ENCODE peak calls at places on chromosome 4, in six cellular contexts. F is fibroblast of lung, R is tibial artery, J is endothelial cell of umbilical vein, V is nephron progenitor cell, C is kidney epithelial cell. Y is an unnamed sample.

GRCh38 chr4:98661356-98662054 is 3.1 kb upstream of the TSPAN5 start:
- DNase-seq in F (no peak), R (no peak), J (peak; percentile 39), V (no peak), C (no peak), Y (peak; percentile 98)

GRCh38 chr4:113444386-113444785 is 317.2 kb downstream of the CAMK2D start:
- DNase-seq in F (peak; percentile 90), R (peak; percentile 38), J (peak; percentile 91), V (no peak), C (no peak), Y (peak; percentile 44)

GRCh38 chr4:624705-625590 is at the start of gene PDE6B:
- DNase-seq in F (no peak), R (no peak), J (no peak), V (peak; percentile 73), C (peak; percentile 76), Y (no peak)

GRCh38 chr4:52783069-52783468 is 31.8 kb upstream of the ERVMER34-1 start:
- DNase-seq in F (no peak), R (no peak), J (no peak), V (no peak), C (no peak), Y (peak; percentile 75)

GRCh38 chr4:53680588-53680987 is 89.3 kb upstream of the LNX1 start:
- DNase-seq in F (no peak), R (no peak), J (no peak), V (no peak), C (no peak), Y (no peak)

GRCh38 chr4:181528570-181529184 is 714.5 kb upstream of the TENM3 start:
- DNase-seq in F (peak; percentile 63), R (no peak), J (no peak), V (peak; percentile 83), C (peak; percentile 19), Y (peak; percentile 53)

GRCh38 chr4:106659386-106659785 is 290.8 kb upstream of the GIMD1 start:
- DNase-seq in F (no peak), R (no peak), J (no peak), V (no peak), C (no peak), Y (peak; percentile 7)

GRCh38 chr4:124965492-124965891 is 253.0 kb upstream of the ANKRD50 start:
- DNase-seq in F (no peak), R (no peak), J (no peak), V (no peak), C (no peak), Y (no peak)

GRCh38 chr4:128229458-128229805 is 58.2 kb downstream of the PGRMC2 start:
- DNase-seq in F (peak; percentile 87), R (no peak), J (no peak), V (no peak), C (no peak), Y (peak; percentile 75)

GRCh38 chr4:186266699-186267467 is 894 bp downstream of the F11 start:
- DNase-seq in F (peak; percentile 13), R (no peak), J (no peak), V (peak; percentile 48), C (no peak), Y (no peak)

GRCh38 chr4:112515278-112516075 is 503 bp downstream of the NEUROG2 start:
- DNase-seq in F (peak; percentile 34), R (no peak), J (peak; percentile 40), V (peak; percentile 66), C (no peak), Y (no peak)

GRCh38 chr4:114815760-114816159 is 217.2 kb downstream of the UGT8 start:
- DNase-seq in F (no peak), R (no peak), J (no peak), V (no peak), C (no peak), Y (no peak)

GRCh38 chr4:114458728-114459127 is 139.9 kb upstream of the UGT8 start:
- DNase-seq in F (no peak), R (no peak), J (no peak), V (no peak), C (no peak), Y (no peak)

GRCh38 chr4:106978046-106978774 is 57.9 kb downstream of the DKK2 start:
- DNase-seq in F (no peak), R (no peak), J (no peak), V (no peak), C (no peak), Y (no peak)

GRCh38 chr4:106809083-106809482 is 227.0 kb downstream of the DKK2 start:
- DNase-seq in F (peak; percentile 54), R (no peak), J (peak; percentile 66), V (no peak), C (no peak), Y (peak; percentile 58)

GRCh38 chr4:15920723-15921591 is 17.6 kb downstream of the FGFBP1 start:
- DNase-seq in F (peak; percentile 99), R (peak; percentile 84), J (peak; percentile 89), V (no peak), C (peak; percentile 97), Y (peak; percentile 97)

GRCh38 chr4:108943371-108943770 is 180.5 kb upstream of the ETNPPL start:
- DNase-seq in F (no peak), R (no peak), J (no peak), V (no peak), C (no peak), Y (no peak)

GRCh38 chr4:112238833-112239232 is 7.2 kb downstream of the AP1AR start:
- DNase-seq in F (no peak), R (no peak), J (no peak), V (no peak), C (no peak), Y (no peak)

GRCh38 chr4:80171251-80171650 is 26.1 kb upstream of the PRDM8 start:
- DNase-seq in F (peak; percentile 81), R (no peak), J (no peak), V (no peak), C (no peak), Y (no peak)

GRCh38 chr4:83231620-83232056 is 53.0 kb downstream of the COQ2 start:
- DNase-seq in F (no peak), R (no peak), J (no peak), V (no peak), C (no peak), Y (peak; percentile 74)

GRCh38 chr4:83251074-83251835 is 33.3 kb downstream of the COQ2 start:
- DNase-seq in F (no peak), R (no peak), J (no peak), V (no peak), C (no peak), Y (no peak)

GRCh38 chr4:39976945-39977488 is 694 bp downstream of the PDS5A start:
- DNase-seq in F (peak; percentile 30), R (peak; percentile 26), J (peak; percentile 36), V (peak; percentile 59), C (no peak), Y (no peak)

GRCh38 chr4:15653864-15654391 is 1.2 kb downstream of the FBXL5 start:
- DNase-seq in F (peak; percentile 74), R (no peak), J (peak; percentile 72), V (peak; percentile 6), C (no peak), Y (no peak)

GRCh38 chr4:52369649-52370048 is 289.5 kb downstream of the USP46 start:
- DNase-seq in F (no peak), R (no peak), J (no peak), V (no peak), C (no peak), Y (peak; percentile 20)

GRCh38 chr4:129999156-129999555 is 903.2 kb downstream of the C4orf33 start:
- DNase-seq in F (no peak), R (no peak), J (no peak), V (no peak), C (no peak), Y (no peak)

GRCh38 chr4:70992354-70992753 is 1.1 kb upstream of the DCK start:
- DNase-seq in F (no peak), R (no peak), J (no peak), V (no peak), C (no peak), Y (peak; percentile 66)

GRCh38 chr4:68267433-68267944 is 22.0 kb upstream of the TMPRSS11B start:
- DNase-seq in F (peak; percentile 88), R (no peak), J (no peak), V (no peak), C (no peak), Y (peak; percentile 43)

GRCh38 chr4:111957992-111958391 is 187.3 kb upstream of the FAM241A start:
- DNase-seq in F (no peak), R (no peak), J (no peak), V (no peak), C (no peak), Y (no peak)

GRCh38 chr4:26723216-26723615 is 137.4 kb upstream of the STIM2 start:
- DNase-seq in F (no peak), R (no peak), J (no peak), V (no peak), C (no peak), Y (no peak)

GRCh38 chr4:175470141-175470540 is 341.9 kb downstream of the GPM6A start:
- DNase-seq in F (peak; percentile 77), R (no peak), J (no peak), V (no peak), C (no peak), Y (no peak)

GRCh38 chr4:38179690-38180299 is 219.6 kb downstream of the PTTG2 start:
- DNase-seq in F (peak; percentile 85), R (peak; percentile 69), J (peak; percentile 77), V (peak; percentile 79), C (peak; percentile 79), Y (peak; percentile 74)

GRCh38 chr4:3514221-3514780 is 17.9 kb downstream of the LRPAP1 start:
- DNase-seq in F (no peak), R (no peak), J (no peak), V (no peak), C (no peak), Y (no peak)
- TF ChIP-seq CTCF in F (no peak), R (no peak), J (no peak), V (no peak), C (no peak), Y (no peak)

GRCh38 chr4:182555997-182556418 is 312.8 kb downstream of the TENM3 start:
- DNase-seq in F (peak; percentile 92), R (no peak), J (no peak), V (no peak), C (peak; percentile 73), Y (peak; percentile 50)
- TF ChIP-seq CTCF in F (no peak), R (no peak), J (no peak), V (no peak), C (no peak), Y (no peak)

DNA sequence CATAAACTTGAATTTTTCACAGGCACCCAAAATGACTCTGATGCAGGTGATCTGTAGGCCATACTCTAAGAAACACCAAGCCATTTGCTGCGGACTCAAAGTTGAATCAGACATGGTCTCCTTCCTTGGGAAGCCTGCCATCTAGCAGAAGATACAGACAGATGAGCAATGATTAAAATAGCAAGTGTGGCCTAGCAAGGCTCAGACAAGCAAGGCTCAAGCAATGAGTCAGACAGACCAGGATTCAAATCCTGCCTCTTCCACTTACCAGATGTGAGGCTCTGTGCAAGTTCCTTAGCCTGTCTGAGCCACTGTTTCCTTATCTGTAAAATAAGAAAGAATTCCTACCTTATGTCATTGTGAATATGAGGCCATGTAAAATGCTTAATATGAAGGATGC is 2.3 kb downstream of the CCDC149 start:
- DNase-seq in F (peak; percentile 91), R (no peak), J (no peak), V (no peak), C (no peak), Y (peak; percentile 22)
- TF ChIP-seq CTCF in F (no peak), R (no peak), J (no peak), V (no peak), C (no peak), Y (no peak)

DNA sequence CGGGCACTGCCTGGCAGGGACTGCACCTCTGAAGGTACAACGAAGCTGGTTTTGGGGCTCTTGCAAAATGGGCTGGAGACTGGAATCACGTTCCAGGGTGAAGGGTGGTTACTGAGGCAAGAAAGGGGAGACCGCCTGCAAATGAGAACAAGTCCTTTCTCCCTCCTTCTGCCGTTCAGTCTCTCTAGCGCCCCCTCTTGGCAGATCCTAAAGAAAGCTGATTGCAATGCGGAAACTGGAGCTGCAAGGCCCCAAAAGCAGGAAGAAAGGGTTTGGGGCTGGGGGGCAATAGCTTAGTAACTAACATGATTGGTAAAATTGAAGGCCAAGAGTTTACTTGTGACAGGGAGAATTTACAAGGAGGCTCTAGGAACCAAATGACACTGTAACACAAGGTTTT is 222.6 kb upstream of the HAND2 start:
- DNase-seq in F (no peak), R (no peak), J (peak; percentile 23), V (peak; percentile 61), C (no peak), Y (no peak)
- TF ChIP-seq CTCF in F (peak; percentile 24), R (peak; percentile 10), J (peak; percentile 45), V (peak; percentile 53), C (peak; percentile 53), Y (no peak)